ENCODE peak calls at places on chromosomes 4 and X, in seven cellular contexts. Y, H, U, G, A, V and E are unnamed samples.

GRCh38 chrX:154540897-154541535 is 5.6 kb downstream of the G6PD start:
- DNase-seq in Y (no peak), H (no peak), U (no peak), G (no peak), A (no peak), V (no peak), E (no peak)

GRCh38 chr4:141410839-141411238 is 190.1 kb downstream of the ZNF330 start:
- DNase-seq in Y (no peak), H (no peak), U (no peak), G (no peak), A (peak; percentile 29), V (no peak), E (no peak)

GRCh38 chr4:102564399-102564921 is 63.3 kb downstream of the NFKB1 start:
- DNase-seq in Y (peak; percentile 32), H (no peak), U (no peak), G (peak; percentile 91), A (peak; percentile 83), V (peak; percentile 6), E (peak; percentile 67)

GRCh38 chr4:36243355-36244256 is 708 bp downstream of the ARAP2 start:
- DNase-seq in Y (peak; percentile 60), H (peak; percentile 60), U (peak; percentile 25), G (no peak), A (peak; percentile 44), V (no peak), E (no peak)

GRCh38 chr4:81392164-81392563 is 79.5 kb downstream of the RASGEF1B start:
- DNase-seq in Y (no peak), H (no peak), U (no peak), G (no peak), A (no peak), V (no peak), E (no peak)

GRCh38 chrX:134634691-134635090 is 23.6 kb downstream of the PLAC1 start:
- DNase-seq in Y (no peak), H (no peak), U (no peak), G (no peak), A (peak; percentile 12), V (no peak), E (no peak)

GRCh38 chrX:64204701-64205440 is 637 bp downstream of the AMER1 start:
- DNase-seq in Y (peak; percentile 4), H (no peak), U (no peak), G (no peak), A (peak; percentile 30), V (peak; percentile 11), E (no peak)

GRCh38 chrX:13373027-13373806 is 53.4 kb upstream of the ATXN3L start:
- DNase-seq in Y (no peak), H (no peak), U (no peak), G (no peak), A (no peak), V (no peak), E (peak; percentile 43)

GRCh38 chr4:4559596-4559995 is 17.7 kb upstream of the STX18 start:
- DNase-seq in Y (no peak), H (no peak), U (no peak), G (no peak), A (no peak), V (no peak), E (peak; percentile 40)

GRCh38 chr4:2352171-2352570 is 66.3 kb downstream of the ZFYVE28 start:
- DNase-seq in Y (no peak), H (peak; percentile 14), U (no peak), G (no peak), A (no peak), V (no peak), E (no peak)

GRCh38 chrX:120790118-120790517 is 85.5 kb downstream of the CT47B1 start:
- DNase-seq in Y (peak; percentile 2), H (no peak), U (no peak), G (peak; percentile 67), A (peak; percentile 81), V (peak; percentile 78), E (peak; percentile 52)

GRCh38 chrX:9878141-9878875 is 88.8 kb upstream of the CLDN34 start:
- DNase-seq in Y (no peak), H (no peak), U (no peak), G (no peak), A (no peak), V (no peak), E (no peak)

GRCh38 chrX:110316351-110317078 is 1.4 kb downstream of the AMMECR1 start:
- DNase-seq in Y (no peak), H (no peak), U (no peak), G (no peak), A (peak; percentile 22), V (peak; percentile 30), E (no peak)

GRCh38 chrX:103254171-103254824 is 657 bp downstream of the TCEAL8 start:
- DNase-seq in Y (peak; percentile 28), H (no peak), U (peak; percentile 2), G (no peak), A (peak; percentile 40), V (peak; percentile 23), E (peak; percentile 16)